ENCODE peak calls at places on chromosome 10, in ten cellular contexts. O is GM13976, U is BE2C, P is HFF-Myc, V is right lobe of liver, B is K562, F is AG09309, Y is NB4, D is mammary epithelial cell, H is epithelial cell of proximal tubule. C is an unnamed sample.

GRCh38 chr10:96414303-96414702 is 55.5 kb upstream of the OPALIN start:
- DNase-seq in F (no peak), H (no peak), P (no peak), O (no peak), V (no peak), D (no peak), B (no peak), Y (no peak), U (no peak), C (no peak)

GRCh38 chr10:125514206-125515162 is 168.5 kb downstream of the TEX36 start:
- DNase-seq in V (no peak), F (no peak), H (no peak), D (peak), U (peak), O (no peak), Y (no peak), P (peak), B (no peak), C (no peak)

GRCh38 chr10:95346715-95347401 is 56.1 kb upstream of the PDLIM1 start:
- DNase-seq in F (no peak), D (no peak), O (no peak), B (no peak), V (no peak), Y (no peak), U (no peak), P (no peak), H (no peak), C (no peak)

GRCh38 chr10:94240901-94241300 is 121.8 kb downstream of the NOC3L start:
- DNase-seq in F (no peak), P (no peak), Y (no peak), B (no peak), U (peak), H (no peak), D (no peak), V (no peak), O (no peak), C (no peak)

GRCh38 chr10:34504534-34504933 is 310.6 kb downstream of the PARD3 start:
- DNase-seq in U (no peak), D (peak), Y (no peak), P (no peak), O (no peak), B (peak), V (no peak), H (no peak), F (no peak), C (no peak)

GRCh38 chr10:115082521-115082920 is 10.6 kb upstream of the ATRNL1 start:
- DNase-seq in D (peak), Y (no peak), H (no peak), P (peak), F (peak), O (no peak), V (no peak), B (no peak), U (no peak), C (no peak)

GRCh38 chr10:93357680-93358079 is 124.5 kb downstream of the MYOF start:
- DNase-seq in B (peak), Y (peak), H (no peak), V (no peak), P (no peak), O (peak), F (no peak), D (peak), U (peak), C (peak)

GRCh38 chr10:70444613-70445222 is 3.2 kb upstream of the NODAL start:
- DNase-seq in H (no peak), D (no peak), P (no peak), V (no peak), F (no peak), U (no peak), Y (no peak), B (no peak), O (no peak), C (no peak)

GRCh38 chr10:23047201-23048050 is 48.0 kb upstream of the MSRB2 start:
- DNase-seq in Y (no peak), P (no peak), B (peak), D (no peak), O (no peak), H (no peak), F (no peak), U (no peak), V (no peak), C (no peak)

GRCh38 chr10:86782691-86783418 is 26.4 kb downstream of the BMPR1A start:
- DNase-seq in H (no peak), O (peak), F (no peak), B (no peak), U (no peak), Y (no peak), P (no peak), V (no peak), D (no peak), C (no peak)

GRCh38 chr10:78604721-78605120 is 464.0 kb upstream of the ZMIZ1 start:
- DNase-seq in V (no peak), Y (no peak), H (no peak), P (no peak), O (no peak), D (no peak), F (no peak), B (no peak), U (no peak), C (no peak)

GRCh38 chr10:77504870-77505257 is 132.7 kb downstream of the KCNMA1 start:
- DNase-seq in F (no peak), O (no peak), P (no peak), H (peak), Y (no peak), B (no peak), D (peak), U (no peak), V (no peak), C (no peak)
- TF ChIP-seq CTCF in F (no peak), O (no peak), P (no peak), H (peak), Y (no peak), B (no peak), D (peak), U (peak), V (no peak), C (no peak)

GRCh38 chr10:73768881-73769280 is 13.0 kb upstream of the CHCHD1 start:
- DNase-seq in P (no peak), D (no peak), Y (no peak), F (no peak), H (no peak), V (no peak), O (peak), U (no peak), B (no peak), C (no peak)
- TF ChIP-seq CTCF in P (no peak), D (no peak), Y (no peak), F (no peak), H (no peak), V (no peak), O (peak), U (no peak), B (no peak), C (no peak)

GRCh38 chr10:14586901-14587300 is 187.8 kb downstream of the FAM107B start:
- DNase-seq in F (no peak), P (no peak), U (no peak), B (no peak), O (no peak), H (no peak), Y (no peak), D (peak), V (no peak), C (no peak)

GRCh38 chr10:14585287-14586193 is 189.2 kb downstream of the FAM107B start:
- DNase-seq in D (peak), P (no peak), B (no peak), H (no peak), U (no peak), V (no peak), F (no peak), Y (no peak), O (no peak), C (no peak)

GRCh38 chr10:14583967-14584366 is 190.7 kb downstream of the FAM107B start:
- DNase-seq in B (no peak), Y (no peak), F (no peak), U (no peak), H (no peak), D (no peak), P (no peak), O (no peak), V (no peak), C (no peak)

GRCh38 chr10:14583252-14583651 is 191.4 kb downstream of the FAM107B start:
- DNase-seq in Y (no peak), D (no peak), B (no peak), H (no peak), F (no peak), V (no peak), U (no peak), P (no peak), O (peak), C (no peak)

GRCh38 chr10:14584643-14585042 is 190.1 kb downstream of the FAM107B start:
- DNase-seq in P (no peak), F (no peak), V (no peak), D (no peak), B (no peak), U (no peak), Y (no peak), O (no peak), H (no peak), C (no peak)
- TF ChIP-seq CTCF in P (no peak), F (no peak), V (no peak), D (no peak), B (no peak), U (no peak), Y (no peak), O (no peak), H (no peak), C (no peak)

DNA sequence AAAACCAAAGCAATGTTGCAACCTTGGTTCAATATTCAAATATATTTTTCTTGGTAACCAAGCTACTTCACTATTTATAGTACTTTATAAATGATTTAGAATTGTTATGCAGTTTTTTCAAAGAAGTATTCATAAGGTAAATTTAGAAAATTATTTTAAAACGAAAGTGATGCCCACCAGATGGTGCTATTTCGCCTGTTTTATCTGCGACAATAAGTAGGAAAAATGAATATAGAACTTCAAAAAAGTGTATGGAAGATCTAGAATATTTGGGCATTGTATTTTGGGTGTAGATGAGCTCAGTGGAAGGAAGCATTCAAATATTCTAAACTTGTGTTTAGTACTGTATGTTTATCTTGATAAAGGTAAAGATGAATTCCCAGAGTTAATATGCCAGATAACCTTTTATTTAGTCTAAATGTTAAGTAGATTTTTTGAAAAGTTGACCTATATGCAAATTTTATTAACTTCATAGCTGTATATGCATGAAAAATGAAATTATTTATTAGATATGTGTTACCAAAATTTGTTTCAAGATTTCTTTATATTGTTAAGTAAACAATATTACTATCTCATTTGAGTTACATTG is 93.2 kb downstream of the ADK start:
- DNase-seq in F (no peak), O (no peak), U (peak), Y (peak), V (no peak), D (no peak), P (no peak), H (no peak), B (no peak), C (no peak)
- TF ChIP-seq CTCF in F (peak), O (peak), U (peak), Y (peak), V (peak), D (peak), P (peak), H (peak), B (peak), C (peak)